ENCODE peak calls at places on chromosomes 5 and 9, in six cellular contexts. G is lung, I is uterus, J is kidney, M is upper lobe of right lung, N is psoas muscle. O is an unnamed sample.

GRCh38 chr9:91122755-91123154 is 239.0 kb downstream of the AUH start:
- DNase-seq in N (no peak), I (no peak), J (no peak), G (no peak), M (no peak), O (no peak)

GRCh38 chr9:80131627-80132026 is 559.9 kb downstream of the TLE4 start:
- DNase-seq in M (no peak), G (no peak), I (no peak), J (no peak), N (no peak), O (no peak)

GRCh38 chr9:96553070-96553469 is 66.6 kb downstream of the CDC14B start:
- DNase-seq in G (no peak), J (no peak), M (no peak), I (no peak), N (no peak), O (no peak)

GRCh38 chr5:6731465-6732237 is 18.4 kb downstream of the TENT4A start:
- DNase-seq in N (no peak), I (no peak), G (no peak), J (no peak), M (peak; percentile 29), O (no peak)

GRCh38 chr9:133956520-133957076 is 35.5 kb downstream of the VAV2 start:
- DNase-seq in J (peak; percentile 86), I (no peak), M (no peak), N (peak; percentile 56), G (no peak), O (peak; percentile 92)

GRCh38 chr5:158513490-158514301 is 586.0 kb downstream of the EBF1 start:
- DNase-seq in J (no peak), N (no peak), G (no peak), I (no peak), M (no peak), O (no peak)

GRCh38 chr9:92538541-92538940 is 2.8 kb upstream of the ECM2 start:
- DNase-seq in M (no peak), I (no peak), N (no peak), J (no peak), G (no peak), O (no peak)

GRCh38 chr5:52481216-52481615 is 306.5 kb upstream of the ITGA1 start:
- DNase-seq in I (no peak), M (no peak), G (no peak), N (no peak), J (no peak), O (no peak)

GRCh38 chr9:2780326-2780725 is 63.0 kb downstream of the KCNV2 start:
- DNase-seq in G (no peak), I (no peak), J (no peak), N (no peak), M (no peak), O (no peak)

GRCh38 chr5:112697833-112698232 is 39.9 kb upstream of the APC start:
- DNase-seq in N (no peak), G (no peak), I (no peak), J (no peak), M (no peak), O (no peak)
- H3K9me3 ChIP-seq in N (no peaks in the 10 kb centered on the region), G (no peaks in the 10 kb centered on the region), I (no peaks in the 10 kb centered on the region), J (no peaks in the 10 kb centered on the region), M (no peaks in the 10 kb centered on the region), O (no peaks in the 10 kb centered on the region)

DNA sequence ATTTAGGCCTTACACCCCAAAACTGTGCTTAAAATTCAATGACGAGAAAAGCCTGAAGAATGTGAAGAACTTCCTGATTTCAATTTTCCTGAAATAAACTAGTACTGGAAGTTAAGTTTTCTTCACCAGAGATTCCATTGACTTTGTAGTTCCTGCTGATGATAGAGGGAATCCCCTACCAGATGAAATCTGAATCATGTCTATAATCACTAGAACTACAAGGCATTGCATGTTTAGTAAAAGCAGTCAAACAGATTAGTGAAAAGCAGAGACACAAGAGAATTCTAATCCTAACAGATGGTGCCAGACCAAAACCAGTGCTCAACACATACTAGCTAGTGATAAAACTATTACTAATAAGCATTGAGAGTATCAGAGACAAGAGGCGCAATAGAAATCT is 130.0 kb downstream of the PDE4D start:
- DNase-seq in G (no peak), I (no peak), J (no peak), N (no peak), M (no peak), O (no peak)
- H3K27ac ChIP-seq in G (no peak overlapping the region), I (no peak overlapping the region), J (no peak overlapping the region), N (no peak overlapping the region), M (no peak overlapping the region), O (no peak overlapping the region)

DNA sequence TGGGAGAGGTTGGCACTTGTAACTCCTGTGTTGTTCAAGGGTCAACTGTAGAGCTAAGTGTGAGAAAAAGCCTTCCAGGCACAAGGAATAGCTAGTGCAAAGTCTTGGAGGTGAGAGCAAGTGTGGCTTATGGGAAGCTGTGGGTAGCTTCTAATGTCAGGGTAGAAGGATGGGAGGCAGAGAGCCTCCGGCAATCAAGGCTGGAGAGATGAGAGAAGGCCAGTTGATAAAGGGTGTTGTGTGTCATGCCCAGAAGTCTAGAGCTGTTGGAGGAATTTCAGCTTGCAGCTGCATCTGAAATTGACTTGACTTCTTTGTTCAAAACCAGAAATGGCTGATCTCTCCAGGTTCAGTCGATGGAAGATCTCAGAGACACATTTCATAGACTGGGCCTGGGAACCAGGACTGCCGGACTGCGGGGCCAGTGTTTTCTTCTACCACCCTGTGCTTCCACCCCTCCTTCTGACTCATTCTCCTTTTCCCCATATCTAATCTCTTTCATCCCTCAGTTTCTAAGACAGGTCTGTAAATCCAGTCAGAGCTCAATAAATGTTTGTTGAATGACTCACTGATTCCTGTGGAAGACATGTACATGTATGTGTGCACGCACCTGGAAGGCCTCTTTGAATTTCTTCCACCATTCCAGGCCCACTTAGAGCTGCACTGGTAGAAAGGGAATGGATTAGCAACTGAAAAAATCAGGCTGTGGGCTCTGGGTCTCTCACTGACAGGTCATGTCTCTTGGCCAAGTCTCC is 67.8 kb upstream of the KLF4 start:
- DNase-seq in M (no peak), G (no peak), N (no peak), I (no peak), J (no peak), O (no peak)
- H3K4me1 ChIP-seq in M (peaks cover 3% of the 10 kb centered on the region), G (peaks cover 2% of the 10 kb centered on the region), N (no peaks in the 10 kb centered on the region), I (no peaks in the 10 kb centered on the region), J (no peaks in the 10 kb centered on the region), O (peaks cover 6% of the 10 kb centered on the region)

DNA sequence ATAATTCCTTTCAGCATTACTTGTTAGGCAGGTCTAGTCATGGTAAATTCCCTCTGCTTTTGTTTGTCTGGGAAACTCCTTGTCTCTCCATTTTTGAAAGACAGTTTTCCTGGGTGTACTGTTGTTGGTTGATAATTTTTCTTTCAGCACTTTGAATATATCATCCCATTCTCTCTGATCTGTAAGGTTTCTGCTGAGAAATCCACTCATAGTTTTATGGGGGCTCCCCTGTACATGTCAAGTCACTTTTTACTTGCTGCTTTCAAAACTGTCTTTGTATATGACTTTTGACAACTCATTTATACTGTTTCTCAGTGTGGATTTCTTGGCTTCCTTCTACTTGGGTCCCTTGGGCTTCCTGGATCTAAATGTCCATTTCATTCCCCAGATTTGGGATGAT is 16.5 kb downstream of the MEIKIN start:
- DNase-seq in J (no peak), M (no peak), G (no peak), I (no peak), N (no peak), O (no peak)
- H3K9me3 ChIP-seq in J (peaks cover 25% of the 10 kb centered on the region), M (peaks cover 2% of the 10 kb centered on the region), G (peaks cover 15% of the 10 kb centered on the region), I (no peaks in the 10 kb centered on the region), N (peaks cover 28% of the 10 kb centered on the region), O (no peaks in the 10 kb centered on the region)

GRCh38 chr5:151574597-151574996 is 16.5 kb downstream of the FAT2 start:
- DNase-seq in N (no peak), G (no peak), J (no peak), I (no peak), M (no peak), O (no peak)
- H3K27ac ChIP-seq in N (no peak overlapping the region), G (no peak overlapping the region), J (no peak overlapping the region), I (no peak overlapping the region), M (no peak overlapping the region), O (no peak overlapping the region)

GRCh38 chr5:132021654-132022053 is 10.2 kb upstream of the ACSL6 start:
- DNase-seq in M (no peak), G (no peak), I (no peak), J (no peak), N (no peak), O (no peak)
- H3K4me1 ChIP-seq in M (no peaks in the 10 kb centered on the region), G (peaks cover 2% of the 10 kb centered on the region), I (no peaks in the 10 kb centered on the region), J (no peaks in the 10 kb centered on the region), N (no peaks in the 10 kb centered on the region), O (no peaks in the 10 kb centered on the region)

DNA sequence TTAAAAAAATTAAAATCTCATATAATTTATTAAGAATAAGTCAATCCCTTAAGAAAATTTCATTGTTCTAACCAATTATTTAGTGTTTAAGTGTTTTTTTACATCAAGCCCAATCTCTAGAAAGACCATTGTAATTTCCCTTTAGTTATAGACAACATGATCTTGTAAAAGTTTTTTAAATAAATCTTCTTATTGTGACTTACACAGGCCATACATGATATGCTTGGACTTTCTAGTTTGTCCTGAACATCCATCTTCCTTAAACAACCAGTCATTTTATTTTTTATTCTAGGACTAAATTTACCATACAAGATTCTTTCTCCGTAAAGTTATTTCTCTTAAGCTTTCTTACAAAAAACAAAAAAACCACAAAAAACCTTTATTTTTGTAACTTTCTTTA is 126.5 kb upstream of the MAST4 start:
- DNase-seq in J (no peak), N (no peak), I (no peak), G (no peak), M (no peak), O (no peak)
- H3K9me3 ChIP-seq in J (peaks cover 6% of the 10 kb centered on the region), N (no peaks in the 10 kb centered on the region), I (no peaks in the 10 kb centered on the region), G (no peaks in the 10 kb centered on the region), M (no peaks in the 10 kb centered on the region), O (no peaks in the 10 kb centered on the region)